ENCODE peak calls at places on chromosomes 12 and 14, in five cellular contexts. One of them, this sample, is unnamed.
A peak's percentile ranks its signal among the peaks of the same experiment; 100 is the strongest.

GRCh38 chr12:122199484-122200355 is 3.8 kb upstream of the B3GNT4 start:
- DNase-seq in A549: no peak
- DNase-seq in Calu3: no peak
- DNase-seq in IMR-90: no peak
- DNase-seq in fibroblast of mammary gland: no peak
- DNase-seq in this sample: no peak

GRCh38 chr14:20970983-20971704 is 15.9 kb downstream of the RNASE2 start:
- DNase-seq in Calu3: peak; percentile 86
- DNase-seq in IMR-90: peak; percentile 78
- DNase-seq in fibroblast of mammary gland: peak; percentile 77
- DNase-seq in A549: peak; percentile 87
- DNase-seq in this sample: peak; percentile 88

GRCh38 chr14:104874110-104874531 is 9.1 kb downstream of the CEP170B start:
- DNase-seq in IMR-90: no peak
- DNase-seq in Calu3: no peak
- DNase-seq in A549: no peak
- DNase-seq in fibroblast of mammary gland: no peak
- DNase-seq in this sample: no peak

GRCh38 chr12:19186722-19187661 is 57.5 kb downstream of the PLEKHA5 start:
- DNase-seq in A549: peak; percentile 59
- DNase-seq in fibroblast of mammary gland: peak; percentile 75
- DNase-seq in Calu3: peak; percentile 17
- DNase-seq in IMR-90: peak; percentile 71
- DNase-seq in this sample: no peak

GRCh38 chr12:65462506-65462905 is 184.0 kb downstream of the MSRB3 start:
- DNase-seq in fibroblast of mammary gland: no peak
- DNase-seq in A549: no peak
- DNase-seq in IMR-90: no peak
- DNase-seq in Calu3: no peak
- DNase-seq in this sample: no peak

GRCh38 chr12:51592034-51592705 is 1.1 kb downstream of the SCN8A start:
- DNase-seq in A549: no peak
- DNase-seq in Calu3: no peak
- DNase-seq in fibroblast of mammary gland: peak; percentile 70
- DNase-seq in IMR-90: peak; percentile 79
- DNase-seq in this sample: no peak

GRCh38 chr12:94220804-94221203 is 72.4 kb downstream of the PLXNC1 start:
- DNase-seq in A549: no peak
- DNase-seq in IMR-90: no peak
- DNase-seq in Calu3: no peak
- DNase-seq in fibroblast of mammary gland: no peak
- DNase-seq in this sample: no peak

GRCh38 chr12:65364021-65364420 is 85.5 kb downstream of the MSRB3 start:
- DNase-seq in fibroblast of mammary gland: no peak
- DNase-seq in A549: no peak
- DNase-seq in Calu3: no peak
- DNase-seq in IMR-90: peak; percentile 37
- DNase-seq in this sample: no peak

GRCh38 chr12:64252708-64253107 is 30.6 kb upstream of the KICS2 start:
- DNase-seq in Calu3: no peak
- DNase-seq in A549: no peak
- DNase-seq in IMR-90: peak; percentile 61
- DNase-seq in fibroblast of mammary gland: peak; percentile 97
- DNase-seq in this sample: no peak

GRCh38 chr14:87494010-87494409 is 499.0 kb downstream of the GALC start:
- DNase-seq in A549: peak; percentile 7
- DNase-seq in fibroblast of mammary gland: peak; percentile 10
- DNase-seq in Calu3: no peak
- DNase-seq in IMR-90: no peak
- DNase-seq in this sample: no peak

GRCh38 chr14:32367501-32367900 is 38.4 kb downstream of the AKAP6 start:
- DNase-seq in Calu3: no peak
- DNase-seq in fibroblast of mammary gland: peak; percentile 27
- DNase-seq in IMR-90: no peak
- DNase-seq in A549: no peak
- DNase-seq in this sample: no peak

GRCh38 chr12:129887047-129887568 is 16.7 kb downstream of the TMEM132D start:
- DNase-seq in Calu3: no peak
- DNase-seq in fibroblast of mammary gland: no peak
- DNase-seq in A549: no peak
- DNase-seq in IMR-90: no peak
- DNase-seq in this sample: no peak

GRCh38 chr14:87868920-87869319 is 124.1 kb downstream of the GALC start:
- DNase-seq in fibroblast of mammary gland: no peak
- DNase-seq in A549: no peak
- DNase-seq in IMR-90: no peak
- DNase-seq in Calu3: no peak
- DNase-seq in this sample: no peak

GRCh38 chr12:14284189-14284722 is 81.2 kb upstream of the ATF7IP start:
- DNase-seq in Calu3: no peak
- DNase-seq in fibroblast of mammary gland: no peak
- DNase-seq in IMR-90: peak; percentile 10
- DNase-seq in A549: no peak
- DNase-seq in this sample: no peak

GRCh38 chr12:16020034-16020433 is 108.9 kb downstream of the DERA start:
- DNase-seq in fibroblast of mammary gland: no peak
- DNase-seq in Calu3: no peak
- DNase-seq in IMR-90: no peak
- DNase-seq in A549: no peak
- DNase-seq in this sample: no peak

GRCh38 chr12:62629413-62629812 is 162.8 kb downstream of the MON2 start:
- DNase-seq in fibroblast of mammary gland: no peak
- DNase-seq in A549: no peak
- DNase-seq in Calu3: no peak
- DNase-seq in IMR-90: no peak
- DNase-seq in this sample: no peak

GRCh38 chr14:80291099-80291498 is 79.8 kb upstream of the DIO2 start:
- DNase-seq in fibroblast of mammary gland: peak; percentile 38
- DNase-seq in Calu3: no peak
- DNase-seq in A549: no peak
- DNase-seq in IMR-90: peak; percentile 9
- DNase-seq in this sample: no peak

GRCh38 chr12:102171951-102172350 is 25.7 kb downstream of the PMCH start:
- DNase-seq in Calu3: no peak
- DNase-seq in IMR-90: peak; percentile 9
- DNase-seq in A549: no peak
- DNase-seq in fibroblast of mammary gland: no peak
- DNase-seq in this sample: no peak

GRCh38 chr12:60594035-60594711 is 998.3 kb downstream of the SLC16A7 start:
- DNase-seq in IMR-90: no peak
- DNase-seq in fibroblast of mammary gland: no peak
- DNase-seq in Calu3: no peak
- DNase-seq in A549: no peak
- DNase-seq in this sample: no peak

GRCh38 chr12:101697930-101698781 is 716 bp downstream of the CHPT1 start:
- DNase-seq in A549: peak; percentile 46
- DNase-seq in fibroblast of mammary gland: peak; percentile 34
- DNase-seq in IMR-90: peak; percentile 7
- DNase-seq in Calu3: peak; percentile 37
- DNase-seq in this sample: peak; percentile 78

GRCh38 chr12:75944097-75944904 is 87.3 kb downstream of the PHLDA1 start:
- DNase-seq in Calu3: peak; percentile 44
- DNase-seq in A549: peak; percentile 94
- DNase-seq in IMR-90: peak; percentile 95
- DNase-seq in fibroblast of mammary gland: peak; percentile 83
- DNase-seq in this sample: no peak

GRCh38 chr14:28774764-28775738 is 8.5 kb downstream of the FOXG1 start:
- DNase-seq in Calu3: no peak
- DNase-seq in fibroblast of mammary gland: no peak
- DNase-seq in IMR-90: no peak
- DNase-seq in A549: no peak
- DNase-seq in this sample: no peak

GRCh38 chr14:50545618-50546017 is 13.2 kb upstream of the MAP4K5 start:
- DNase-seq in IMR-90: no peak
- DNase-seq in fibroblast of mammary gland: no peak
- DNase-seq in Calu3: no peak
- DNase-seq in A549: no peak
- DNase-seq in this sample: no peak

GRCh38 chr12:129202109-129202814 is 349.0 kb downstream of the GLT1D1 start:
- DNase-seq in Calu3: no peak
- DNase-seq in A549: no peak
- DNase-seq in IMR-90: no peak
- DNase-seq in fibroblast of mammary gland: no peak
- DNase-seq in this sample: no peak

GRCh38 chr14:22380511-22381455 is 208.2 kb downstream of the DAD1 start:
- DNase-seq in IMR-90: peak; percentile 65
- DNase-seq in A549: no peak
- DNase-seq in fibroblast of mammary gland: peak; percentile 61
- DNase-seq in Calu3: no peak
- DNase-seq in this sample: no peak

GRCh38 chr12:131736807-131737484 is 26.1 kb downstream of the SFSWAP start:
- DNase-seq in IMR-90: peak; percentile 70
- DNase-seq in Calu3: peak; percentile 94
- DNase-seq in fibroblast of mammary gland: peak; percentile 54
- DNase-seq in A549: peak; percentile 83
- DNase-seq in this sample: no peak

GRCh38 chr12:12442548-12443071 is 85.7 kb downstream of the BORCS5 start:
- DNase-seq in fibroblast of mammary gland: peak; percentile 77
- DNase-seq in Calu3: no peak
- DNase-seq in IMR-90: peak; percentile 80
- DNase-seq in A549: no peak
- DNase-seq in this sample: no peak

GRCh38 chr14:54946500-54946899 is 43.9 kb upstream of the GCH1 start:
- DNase-seq in IMR-90: no peak
- DNase-seq in Calu3: no peak
- DNase-seq in fibroblast of mammary gland: no peak
- DNase-seq in A549: no peak
- DNase-seq in this sample: no peak

GRCh38 chr12:123763093-123763492 is 992 bp downstream of the DNAH10 start:
- DNase-seq in Calu3: no peak
- DNase-seq in A549: no peak
- DNase-seq in IMR-90: no peak
- DNase-seq in fibroblast of mammary gland: no peak
- DNase-seq in this sample: no peak

GRCh38 chr12:57149309-57149900 is 2.0 kb upstream of the LRP1-AS start:
- DNase-seq in A549: no peak
- DNase-seq in fibroblast of mammary gland: peak; percentile 88
- DNase-seq in IMR-90: peak; percentile 61
- DNase-seq in Calu3: no peak
- DNase-seq in this sample: peak; percentile 88

GRCh38 chr14:99066378-99066777 is 205.6 kb downstream of the BCL11B start:
- DNase-seq in A549: no peak
- DNase-seq in fibroblast of mammary gland: no peak
- DNase-seq in IMR-90: no peak
- DNase-seq in Calu3: peak; percentile 79
- DNase-seq in this sample: no peak

GRCh38 chr12:128976120-128976519 is 122.8 kb downstream of the GLT1D1 start:
- DNase-seq in fibroblast of mammary gland: no peak
- DNase-seq in Calu3: no peak
- DNase-seq in IMR-90: no peak
- DNase-seq in A549: peak; percentile 23
- DNase-seq in this sample: no peak

GRCh38 chr14:31950760-31951637 is 126.1 kb upstream of the ARHGAP5 start:
- DNase-seq in IMR-90: peak; percentile 48
- DNase-seq in A549: peak; percentile 89
- DNase-seq in Calu3: peak; percentile 56
- DNase-seq in fibroblast of mammary gland: peak; percentile 62
- DNase-seq in this sample: no peak

GRCh38 chr12:94795520-94795919 is 145.2 kb upstream of the TMCC3 start:
- DNase-seq in fibroblast of mammary gland: peak; percentile 67
- DNase-seq in A549: peak; percentile 42
- DNase-seq in IMR-90: peak; percentile 53
- DNase-seq in Calu3: no peak
- DNase-seq in this sample: no peak

GRCh38 chr12:106907846-106908245 is 47.9 kb upstream of the TMEM263 start:
- DNase-seq in A549: no peak
- DNase-seq in Calu3: no peak
- DNase-seq in fibroblast of mammary gland: no peak
- DNase-seq in IMR-90: no peak
- DNase-seq in this sample: no peak
- TF ChIP-seq CTCF in A549: no peak
- TF ChIP-seq CTCF in Calu3: no peak
- TF ChIP-seq CTCF in fibroblast of mammary gland: no peak
- TF ChIP-seq CTCF in IMR-90: no peak
- TF ChIP-seq CTCF in this sample: no peak

GRCh38 chr12:125033296-125033695 is 31.9 kb upstream of the AACS start:
- DNase-seq in fibroblast of mammary gland: no peak
- DNase-seq in Calu3: no peak
- DNase-seq in IMR-90: no peak
- DNase-seq in A549: no peak
- DNase-seq in this sample: no peak

GRCh38 chr12:125038976-125039625 is 26.1 kb upstream of the AACS start:
- DNase-seq in A549: no peak
- DNase-seq in IMR-90: no peak
- DNase-seq in fibroblast of mammary gland: peak; percentile 12
- DNase-seq in Calu3: no peak
- DNase-seq in this sample: no peak
- TF ChIP-seq CTCF in A549: no peak
- TF ChIP-seq CTCF in IMR-90: no peak
- TF ChIP-seq CTCF in fibroblast of mammary gland: peak; percentile 8
- TF ChIP-seq CTCF in Calu3: no peak
- TF ChIP-seq CTCF in this sample: no peak

DNA sequence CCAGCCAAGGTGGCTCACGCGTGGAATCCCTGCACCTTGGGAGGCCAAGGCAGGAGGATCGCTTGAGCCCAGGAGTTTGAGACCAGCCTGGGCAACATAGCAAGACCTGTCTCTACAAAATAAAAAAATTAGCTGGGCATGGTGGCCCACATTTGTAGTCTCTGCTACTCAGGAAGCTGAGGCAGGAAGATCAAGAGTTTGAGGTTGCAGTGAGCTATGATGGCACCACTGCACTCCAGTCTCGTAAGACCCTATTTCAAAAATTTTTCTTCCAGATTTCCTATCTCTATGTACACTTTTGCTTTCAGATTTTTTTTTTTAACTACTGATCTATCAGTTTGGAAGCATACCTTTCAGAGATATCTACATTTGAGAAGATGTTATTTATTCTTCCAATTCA is 15.3 kb downstream of the SNX6 start:
- DNase-seq in Calu3: no peak
- DNase-seq in fibroblast of mammary gland: no peak
- DNase-seq in IMR-90: no peak
- DNase-seq in A549: no peak
- DNase-seq in this sample: no peak
- TF ChIP-seq CTCF in Calu3: no peak
- TF ChIP-seq CTCF in fibroblast of mammary gland: no peak
- TF ChIP-seq CTCF in IMR-90: no peak
- TF ChIP-seq CTCF in A549: no peak
- TF ChIP-seq CTCF in this sample: no peak

DNA sequence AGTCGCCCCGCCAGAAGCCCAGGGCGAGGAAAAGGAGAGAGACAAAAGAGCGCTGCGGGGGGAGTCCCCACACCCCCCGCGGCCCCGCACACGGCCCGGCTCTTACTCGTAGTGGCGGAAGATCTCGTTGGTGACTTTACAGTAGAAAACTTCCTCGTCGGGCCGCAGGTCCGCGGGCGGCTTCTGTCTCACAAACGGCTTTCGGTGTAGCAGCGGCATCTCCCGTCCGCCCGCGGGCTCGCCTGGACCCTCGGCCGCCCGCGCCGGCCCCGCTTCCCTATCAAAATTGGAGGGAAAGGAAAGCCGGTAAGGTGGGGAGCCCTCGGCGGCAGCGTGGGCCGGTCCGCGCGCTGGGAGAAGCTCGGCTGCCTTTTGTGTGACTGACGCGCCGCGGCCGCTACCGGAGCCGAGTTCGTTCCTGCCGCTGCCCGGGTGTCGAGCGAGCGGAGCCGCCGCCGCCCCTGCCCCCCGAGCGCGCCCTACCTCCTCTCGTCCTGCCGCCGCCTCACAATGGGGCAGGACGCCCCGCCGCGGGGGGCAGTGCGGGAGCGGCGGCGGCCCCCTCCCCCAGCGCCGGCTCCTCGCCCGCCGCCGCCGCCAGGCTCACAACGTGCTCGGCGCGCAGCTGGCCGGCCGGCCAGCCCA is 652 bp downstream of the BAZ1A start:
- DNase-seq in A549: peak; percentile 68
- DNase-seq in fibroblast of mammary gland: peak; percentile 42
- DNase-seq in Calu3: peak; percentile 42
- DNase-seq in IMR-90: peak; percentile 49
- DNase-seq in this sample: peak; percentile 77
- TF ChIP-seq CTCF in A549: no peak
- TF ChIP-seq CTCF in fibroblast of mammary gland: no peak
- TF ChIP-seq CTCF in Calu3: no peak
- TF ChIP-seq CTCF in IMR-90: peak; percentile 29
- TF ChIP-seq CTCF in this sample: peak; percentile 10

This sample was measured in coronary artery.